ENCODE peak calls at places on chromosomes 6 and 20, in four cellular contexts. Y is NB4, B is left lung, K is pancreas. L is an unnamed sample.

GRCh38 chr20:31709939-31710338 is 12.7 kb downstream of the BCL2L1 start:
- DNase-seq in Y (no peak), B (no peak), K (no peak), L (no peak)

GRCh38 chr6:22519237-22519636 is 50.1 kb upstream of the HDGFL1 start:
- DNase-seq in Y (no peak), B (no peak), K (no peak), L (no peak)

GRCh38 chr6:147149092-147149491 is 55.1 kb upstream of the STXBP5 start:
- DNase-seq in Y (no peak), B (no peak), K (no peak), L (no peak)

GRCh38 chr20:4713401-4713800 is 8.3 kb upstream of the PRND start:
- DNase-seq in Y (no peak), B (no peak), K (no peak), L (no peak)

GRCh38 chr20:37821691-37822655 is 81.0 kb upstream of the VSTM2L start:
- DNase-seq in Y (no peak), B (no peak), K (no peak), L (no peak)

GRCh38 chr6:157800420-157801237 is 22.4 kb upstream of the SNX9 start:
- DNase-seq in Y (peak; percentile 42), B (no peak), K (no peak), L (no peak)

GRCh38 chr6:38806271-38806670 is 91.2 kb downstream of the DNAH8 start:
- DNase-seq in Y (no peak), B (no peak), K (no peak), L (no peak)

GRCh38 chr6:121548146-121548545 is 112.7 kb downstream of the GJA1 start:
- DNase-seq in Y (no peak), B (no peak), K (no peak), L (no peak)

GRCh38 chr6:106525111-106525884 is 104.0 kb downstream of the RTN4IP1 start:
- DNase-seq in Y (peak; percentile 25), B (no peak), K (no peak), L (no peak)

GRCh38 chr6:77341058-77341986 is 122.0 kb downstream of the HTR1B start:
- DNase-seq in Y (no peak), B (peak; percentile 46), K (peak; percentile 61), L (no peak)

GRCh38 chr6:75611702-75612375 is 10.2 kb downstream of the SENP6 start:
- DNase-seq in Y (peak; percentile 58), B (no peak), K (no peak), L (no peak)

DNA sequence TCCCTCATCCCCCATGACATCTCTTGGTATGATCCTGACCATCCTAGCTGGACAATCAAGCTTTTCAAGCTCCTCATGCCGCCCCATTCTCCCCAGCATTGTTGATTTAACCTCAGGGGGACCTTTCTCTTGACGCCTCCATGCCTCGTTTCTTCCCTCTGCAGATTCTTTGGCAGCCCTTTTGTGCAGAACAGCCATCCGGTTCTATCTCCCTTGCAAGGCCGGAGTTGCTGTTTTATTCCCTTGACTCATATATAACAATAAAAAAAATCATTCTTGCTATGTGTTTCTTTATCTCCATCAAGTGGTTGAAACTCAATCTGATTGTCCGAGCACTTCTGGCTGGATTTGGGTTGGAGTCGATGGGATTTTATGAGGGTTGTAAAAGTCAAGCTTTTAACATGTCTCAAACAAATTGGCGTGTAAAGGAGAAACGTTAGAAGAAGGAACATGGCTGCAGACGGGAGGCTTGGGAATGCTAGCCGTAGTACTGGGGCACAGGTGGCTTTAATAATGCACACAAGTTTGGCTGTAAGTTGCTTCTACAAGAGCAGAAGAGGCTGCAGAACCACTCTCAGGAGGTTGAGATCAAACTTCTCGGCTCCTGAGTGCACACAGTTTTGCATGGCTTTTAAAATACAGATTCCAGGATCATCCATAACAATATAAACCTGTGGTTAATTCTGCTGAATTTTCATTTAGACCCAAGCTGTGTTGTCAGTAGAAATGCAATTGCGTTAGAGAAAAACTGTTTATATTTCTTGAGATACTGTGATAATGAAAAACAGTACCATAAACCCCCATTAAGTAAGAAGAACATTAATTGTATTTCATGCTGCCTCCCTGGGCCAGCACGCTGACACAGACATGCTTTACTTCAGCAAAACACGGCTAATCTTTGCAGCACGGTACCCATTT is 4.1 kb upstream of the SULF2 start:
- DNase-seq in Y (no peak), B (no peak), K (no peak), L (no peak)
- H3K4me3 ChIP-seq in Y (no peak overlapping the region), B (no peak overlapping the region), K (no peak overlapping the region), L (no peak overlapping the region)

GRCh38 chr6:142011775-142012174 is 121.0 kb upstream of the GJE1 start:
- DNase-seq in Y (no peak), B (no peak), K (no peak), L (no peak)

GRCh38 chr6:142014515-142014914 is 118.2 kb upstream of the GJE1 start:
- DNase-seq in Y (no peak), B (no peak), K (no peak), L (no peak)

GRCh38 chr6:142013286-142013685 is 119.4 kb upstream of the GJE1 start:
- DNase-seq in Y (no peak), B (no peak), K (no peak), L (no peak)

GRCh38 chr6:142013875-142014495 is 118.7 kb upstream of the GJE1 start:
- DNase-seq in Y (no peak), B (no peak), K (no peak), L (no peak)

GRCh38 chr6:142015011-142015410 is 117.7 kb upstream of the GJE1 start:
- DNase-seq in Y (no peak), B (no peak), K (no peak), L (no peak)
- H3K4me3 ChIP-seq in Y (no peak overlapping the region), B (no peak overlapping the region), K (no peak overlapping the region), L (no peak overlapping the region)

GRCh38 chr20:62365814-62366369 is 1.2 kb downstream of the LAMA5 start:
- DNase-seq in Y (no peak), B (no peak), K (peak; percentile 49), L (no peak)

GRCh38 chr20:62362991-62363919 is 3.9 kb downstream of the LAMA5 start:
- DNase-seq in Y (no peak), B (peak; percentile 32), K (peak; percentile 24), L (peak; percentile 60)

GRCh38 chr20:62363920-62364851 is 2.9 kb downstream of the LAMA5 start:
- DNase-seq in Y (no peak), B (peak; percentile 30), K (no peak), L (no peak)

GRCh38 chr20:62366370-62367135 is 559 bp downstream of the LAMA5 start:
- DNase-seq in Y (no peak), B (no peak), K (peak; percentile 61), L (no peak)

DNA sequence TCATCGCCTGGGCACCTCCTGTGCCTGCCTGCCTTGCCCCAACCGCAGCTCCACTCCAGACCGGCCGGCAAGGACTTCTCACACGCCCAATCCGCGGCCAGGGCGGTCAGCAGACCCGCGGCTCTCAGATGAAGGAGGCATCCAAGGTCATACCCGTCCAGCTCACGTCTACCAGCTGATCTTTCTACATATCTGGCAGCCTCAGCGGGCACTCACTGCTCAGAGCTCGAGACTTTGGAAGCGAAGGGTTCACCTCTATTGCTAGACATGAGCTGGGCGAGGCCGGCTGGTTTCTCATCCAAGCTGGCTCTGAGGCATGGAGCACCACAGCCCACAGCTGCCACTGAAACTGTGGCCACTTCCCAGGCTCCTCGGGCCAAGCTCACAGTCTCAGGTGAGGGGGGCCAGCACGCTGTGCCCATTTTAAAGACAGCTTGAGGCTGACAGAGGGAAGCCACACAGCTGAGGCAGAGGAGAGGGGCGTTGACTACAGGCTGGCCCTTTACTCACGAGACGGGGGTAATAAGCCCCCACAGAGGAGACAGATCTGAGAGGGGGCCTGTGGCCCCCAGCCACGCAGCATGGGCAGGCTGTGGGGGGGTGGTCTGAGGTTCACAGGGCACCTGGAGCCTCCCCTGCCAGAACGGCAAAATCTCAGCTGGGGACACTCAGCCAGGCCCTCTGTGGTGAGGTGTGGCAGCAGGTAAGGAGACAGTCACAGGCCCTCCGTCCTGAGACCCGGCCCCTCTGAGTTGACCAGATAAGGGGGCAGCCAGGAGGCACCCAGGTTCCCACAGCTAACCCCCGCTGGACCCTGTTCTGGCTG is 2.0 kb downstream of the LAMA5 start:
- DNase-seq in Y (no peak), B (peak; percentile 69), K (no peak), L (no peak)
- H3K4me3 ChIP-seq in Y (no peak overlapping the region), B (peak overlapping the region; percentile 56), K (peak overlapping the region; percentile 94), L (peak overlapping the region; percentile 83)

GRCh38 chr6:160965893-160966292 is 25.7 kb upstream of the MAP3K4 start:
- DNase-seq in Y (no peak), B (no peak), K (no peak), L (no peak)

GRCh38 chr6:160962835-160963623 is 28.5 kb upstream of the MAP3K4 start:
- DNase-seq in Y (no peak), B (no peak), K (no peak), L (no peak)

GRCh38 chr6:160956300-160957035 is 35.1 kb upstream of the MAP3K4 start:
- DNase-seq in Y (no peak), B (no peak), K (no peak), L (no peak)

GRCh38 chr6:160960067-160960466 is 31.5 kb upstream of the MAP3K4 start:
- DNase-seq in Y (no peak), B (no peak), K (no peak), L (no peak)

GRCh38 chr6:160960839-160961238 is 30.7 kb upstream of the MAP3K4 start:
- DNase-seq in Y (no peak), B (no peak), K (no peak), L (no peak)
- H3K4me3 ChIP-seq in Y (no peak overlapping the region), B (no peak overlapping the region), K (no peak overlapping the region), L (no peak overlapping the region)

GRCh38 chr6:132512342-132512637 is 626 bp downstream of the STX7 start:
- DNase-seq in Y (no peak), B (no peak), K (no peak), L (no peak)

GRCh38 chr6:132511836-132512230 is 1.1 kb downstream of the STX7 start:
- DNase-seq in Y (peak; percentile 9), B (no peak), K (no peak), L (no peak)

GRCh38 chr6:132512638-132513632 is at the start of gene STX7:
- DNase-seq in Y (peak; percentile 91), B (peak; percentile 94), K (peak; percentile 88), L (peak; percentile 94)

GRCh38 chr6:132515386-132515785 is 2.5 kb upstream of the STX7 start:
- DNase-seq in Y (no peak), B (no peak), K (no peak), L (no peak)

DNA sequence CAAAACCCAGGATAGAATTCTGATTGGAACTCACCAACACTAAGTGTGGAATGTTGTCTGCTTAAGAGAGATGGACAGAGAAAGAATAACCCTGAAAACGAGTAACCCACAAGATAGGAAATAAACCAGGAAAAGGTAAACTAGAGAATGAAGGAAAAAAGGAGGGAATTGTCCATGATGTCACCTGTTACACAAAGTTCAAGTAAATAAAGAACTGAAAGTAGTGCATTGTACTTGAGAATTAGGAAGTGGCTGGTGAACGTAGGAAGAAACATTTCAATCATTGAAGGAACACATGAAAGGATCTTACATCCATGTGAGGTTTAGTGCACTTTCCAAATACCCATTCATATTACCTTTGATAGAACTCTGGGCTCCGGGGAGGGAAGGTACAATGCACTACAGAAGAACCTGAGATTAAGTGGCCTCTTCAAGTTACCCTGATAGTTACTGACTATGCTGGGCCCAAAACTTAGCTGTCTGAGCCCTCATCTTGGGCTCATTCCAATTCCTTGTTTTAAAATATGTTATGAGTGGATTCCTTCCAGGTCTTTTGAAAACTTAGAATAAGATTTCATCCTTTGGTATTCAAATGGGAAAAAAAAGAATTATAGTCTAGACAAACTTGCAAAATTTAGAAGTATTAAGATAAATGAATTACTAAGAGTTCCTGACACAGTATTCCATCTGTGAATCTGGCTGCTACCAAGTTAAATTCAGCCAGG is 1.1 kb upstream of the STX7 start:
- DNase-seq in Y (peak; percentile 10), B (no peak), K (no peak), L (no peak)
- H3K4me3 ChIP-seq in Y (no peak overlapping the region), B (no peak overlapping the region), K (peak overlapping the region; percentile 92), L (peak overlapping the region; percentile 66)

GRCh38 chr6:29793036-29793356 is 34.6 kb upstream of the HLA-G start:
- DNase-seq in Y (no peak), B (no peak), K (no peak), L (no peak)
- H3K4me3 ChIP-seq in Y (no peak overlapping the region), B (peak overlapping the region; percentile 73), K (peak overlapping the region; percentile 92), L (peak overlapping the region; percentile 71)

GRCh38 chr6:62516287-62517152 is 230.5 kb upstream of the KHDRBS2 start:
- DNase-seq in Y (peak; percentile 17), B (no peak), K (no peak), L (no peak)
- H3K4me3 ChIP-seq in Y (no peak overlapping the region), B (no peak overlapping the region), K (no peak overlapping the region), L (no peak overlapping the region)